ENCODE peak calls at places on chromosomes 11 and 22, in nine cellular contexts. One of them, this sample, is unnamed.

GRCh38 chr11:64152841-64153691 is 12.8 kb downstream of the MACROD1 start:
- DNase-seq in neural progenitor cell: peak
- DNase-seq in CD8-positive, alpha-beta T cell: peak
- DNase-seq in lung: peak
- DNase-seq in right lobe of liver: peak
- DNase-seq in colonic mucosa: peak
- DNase-seq in body of pancreas: peak
- DNase-seq in CD4-positive, CD25-positive, alpha-beta regulatory T cell: peak
- DNase-seq in PC-3: peak
- DNase-seq in this sample: peak

GRCh38 chr11:3203221-3204043 is 15.2 kb downstream of the MRGPRG start:
- DNase-seq in neural progenitor cell: peak
- DNase-seq in CD8-positive, alpha-beta T cell: no peak
- DNase-seq in lung: no peak
- DNase-seq in right lobe of liver: peak
- DNase-seq in CD4-positive, CD25-positive, alpha-beta regulatory T cell: no peak
- DNase-seq in colonic mucosa: no peak
- DNase-seq in body of pancreas: no peak
- DNase-seq in PC-3: peak
- DNase-seq in this sample: no peak

GRCh38 chr11:58573451-58574104 is 2.1 kb downstream of the LPXN start:
- DNase-seq in right lobe of liver: no peak
- DNase-seq in neural progenitor cell: no peak
- DNase-seq in CD4-positive, CD25-positive, alpha-beta regulatory T cell: peak
- DNase-seq in CD8-positive, alpha-beta T cell: peak
- DNase-seq in body of pancreas: no peak
- DNase-seq in PC-3: peak
- DNase-seq in colonic mucosa: peak
- DNase-seq in lung: no peak
- DNase-seq in this sample: peak

GRCh38 chr11:110838808-110839207 is 126.6 kb upstream of the ARHGAP20 start:
- DNase-seq in CD4-positive, CD25-positive, alpha-beta regulatory T cell: no peak
- DNase-seq in neural progenitor cell: no peak
- DNase-seq in lung: no peak
- DNase-seq in colonic mucosa: no peak
- DNase-seq in PC-3: no peak
- DNase-seq in body of pancreas: no peak
- DNase-seq in right lobe of liver: no peak
- DNase-seq in CD8-positive, alpha-beta T cell: no peak
- DNase-seq in this sample: no peak

GRCh38 chr11:72278911-72279310 is 34.9 kb upstream of the PHOX2A start:
- DNase-seq in CD4-positive, CD25-positive, alpha-beta regulatory T cell: no peak
- DNase-seq in neural progenitor cell: no peak
- DNase-seq in CD8-positive, alpha-beta T cell: no peak
- DNase-seq in right lobe of liver: no peak
- DNase-seq in colonic mucosa: no peak
- DNase-seq in body of pancreas: no peak
- DNase-seq in PC-3: peak
- DNase-seq in lung: no peak
- DNase-seq in this sample: no peak

GRCh38 chr11:90774727-90775572 is 552.1 kb upstream of the CHORDC1 start:
- DNase-seq in body of pancreas: no peak
- DNase-seq in CD4-positive, CD25-positive, alpha-beta regulatory T cell: no peak
- DNase-seq in lung: no peak
- DNase-seq in colonic mucosa: no peak
- DNase-seq in right lobe of liver: no peak
- DNase-seq in CD8-positive, alpha-beta T cell: no peak
- DNase-seq in neural progenitor cell: peak
- DNase-seq in PC-3: no peak
- DNase-seq in this sample: no peak

GRCh38 chr11:35177370-35177769 is 38.4 kb downstream of the CD44 start:
- DNase-seq in body of pancreas: no peak
- DNase-seq in CD4-positive, CD25-positive, alpha-beta regulatory T cell: peak
- DNase-seq in colonic mucosa: no peak
- DNase-seq in CD8-positive, alpha-beta T cell: peak
- DNase-seq in right lobe of liver: no peak
- DNase-seq in PC-3: no peak
- DNase-seq in lung: no peak
- DNase-seq in neural progenitor cell: no peak
- DNase-seq in this sample: no peak

GRCh38 chr11:47305734-47306483 is 36.0 kb downstream of the MADD start:
- DNase-seq in CD8-positive, alpha-beta T cell: no peak
- DNase-seq in CD4-positive, CD25-positive, alpha-beta regulatory T cell: no peak
- DNase-seq in body of pancreas: peak
- DNase-seq in neural progenitor cell: no peak
- DNase-seq in lung: no peak
- DNase-seq in right lobe of liver: no peak
- DNase-seq in PC-3: no peak
- DNase-seq in colonic mucosa: no peak
- DNase-seq in this sample: peak

GRCh38 chr22:41217553-41218157 is 12.5 kb downstream of the L3MBTL2 start:
- DNase-seq in right lobe of liver: no peak
- DNase-seq in neural progenitor cell: peak
- DNase-seq in body of pancreas: no peak
- DNase-seq in CD8-positive, alpha-beta T cell: no peak
- DNase-seq in PC-3: no peak
- DNase-seq in colonic mucosa: peak
- DNase-seq in CD4-positive, CD25-positive, alpha-beta regulatory T cell: peak
- DNase-seq in lung: peak
- DNase-seq in this sample: peak

GRCh38 chr11:133168016-133168415 is 364.3 kb downstream of the OPCML start:
- DNase-seq in neural progenitor cell: no peak
- DNase-seq in body of pancreas: no peak
- DNase-seq in PC-3: no peak
- DNase-seq in CD8-positive, alpha-beta T cell: no peak
- DNase-seq in colonic mucosa: no peak
- DNase-seq in right lobe of liver: no peak
- DNase-seq in lung: no peak
- DNase-seq in CD4-positive, CD25-positive, alpha-beta regulatory T cell: no peak
- DNase-seq in this sample: no peak

GRCh38 chr22:23938328-23939016 is 22.5 kb downstream of the GSTT2B start:
- DNase-seq in right lobe of liver: no peak
- DNase-seq in colonic mucosa: no peak
- DNase-seq in lung: no peak
- DNase-seq in CD4-positive, CD25-positive, alpha-beta regulatory T cell: no peak
- DNase-seq in CD8-positive, alpha-beta T cell: no peak
- DNase-seq in neural progenitor cell: peak
- DNase-seq in body of pancreas: no peak
- DNase-seq in PC-3: no peak
- DNase-seq in this sample: peak

GRCh38 chr11:127994736-127995135 is 592.6 kb downstream of the ETS1 start:
- DNase-seq in CD8-positive, alpha-beta T cell: no peak
- DNase-seq in PC-3: peak
- DNase-seq in neural progenitor cell: no peak
- DNase-seq in lung: no peak
- DNase-seq in body of pancreas: no peak
- DNase-seq in right lobe of liver: no peak
- DNase-seq in CD4-positive, CD25-positive, alpha-beta regulatory T cell: no peak
- DNase-seq in colonic mucosa: no peak
- DNase-seq in this sample: no peak

GRCh38 chr11:12418019-12418611 is 40.7 kb downstream of the PARVA start:
- DNase-seq in CD4-positive, CD25-positive, alpha-beta regulatory T cell: no peak
- DNase-seq in right lobe of liver: no peak
- DNase-seq in lung: no peak
- DNase-seq in colonic mucosa: no peak
- DNase-seq in CD8-positive, alpha-beta T cell: no peak
- DNase-seq in PC-3: no peak
- DNase-seq in body of pancreas: no peak
- DNase-seq in neural progenitor cell: no peak
- DNase-seq in this sample: no peak

GRCh38 chr22:47086596-47087248 is 324.3 kb downstream of the TBC1D22A start:
- DNase-seq in colonic mucosa: no peak
- DNase-seq in PC-3: no peak
- DNase-seq in CD8-positive, alpha-beta T cell: no peak
- DNase-seq in body of pancreas: no peak
- DNase-seq in lung: no peak
- DNase-seq in neural progenitor cell: no peak
- DNase-seq in CD4-positive, CD25-positive, alpha-beta regulatory T cell: no peak
- DNase-seq in right lobe of liver: no peak
- DNase-seq in this sample: no peak

GRCh38 chr11:107232451-107232850 is 214.2 kb upstream of the GUCY1A2 start:
- DNase-seq in colonic mucosa: no peak
- DNase-seq in PC-3: no peak
- DNase-seq in body of pancreas: no peak
- DNase-seq in lung: no peak
- DNase-seq in neural progenitor cell: no peak
- DNase-seq in CD8-positive, alpha-beta T cell: no peak
- DNase-seq in right lobe of liver: no peak
- DNase-seq in CD4-positive, CD25-positive, alpha-beta regulatory T cell: no peak
- DNase-seq in this sample: no peak

GRCh38 chr11:70826541-70826943 is 425.8 kb downstream of the SHANK2 start:
- DNase-seq in body of pancreas: peak
- DNase-seq in colonic mucosa: no peak
- DNase-seq in CD8-positive, alpha-beta T cell: no peak
- DNase-seq in right lobe of liver: no peak
- DNase-seq in neural progenitor cell: peak
- DNase-seq in CD4-positive, CD25-positive, alpha-beta regulatory T cell: no peak
- DNase-seq in PC-3: no peak
- DNase-seq in lung: no peak
- DNase-seq in this sample: peak

GRCh38 chr22:42747701-42748513 is 27.2 kb upstream of the A4GALT start:
- DNase-seq in CD4-positive, CD25-positive, alpha-beta regulatory T cell: no peak
- DNase-seq in lung: no peak
- DNase-seq in colonic mucosa: no peak
- DNase-seq in CD8-positive, alpha-beta T cell: no peak
- DNase-seq in PC-3: no peak
- DNase-seq in neural progenitor cell: peak
- DNase-seq in body of pancreas: no peak
- DNase-seq in right lobe of liver: no peak
- DNase-seq in this sample: no peak

GRCh38 chr11:104462346-104462745 is 298.4 kb upstream of the PDGFD start:
- DNase-seq in right lobe of liver: no peak
- DNase-seq in colonic mucosa: no peak
- DNase-seq in CD4-positive, CD25-positive, alpha-beta regulatory T cell: no peak
- DNase-seq in lung: no peak
- DNase-seq in CD8-positive, alpha-beta T cell: no peak
- DNase-seq in PC-3: peak
- DNase-seq in body of pancreas: no peak
- DNase-seq in neural progenitor cell: no peak
- DNase-seq in this sample: no peak

GRCh38 chr11:7278314-7278917 is 26.7 kb downstream of the SYT9 start:
- DNase-seq in body of pancreas: peak
- DNase-seq in CD4-positive, CD25-positive, alpha-beta regulatory T cell: no peak
- DNase-seq in right lobe of liver: no peak
- DNase-seq in lung: no peak
- DNase-seq in PC-3: peak
- DNase-seq in CD8-positive, alpha-beta T cell: no peak
- DNase-seq in neural progenitor cell: peak
- DNase-seq in colonic mucosa: no peak
- DNase-seq in this sample: no peak

GRCh38 chr11:10322830-10323792 is 18.2 kb downstream of the ADM start:
- DNase-seq in lung: no peak
- DNase-seq in body of pancreas: peak
- DNase-seq in neural progenitor cell: peak
- DNase-seq in colonic mucosa: peak
- DNase-seq in CD4-positive, CD25-positive, alpha-beta regulatory T cell: peak
- DNase-seq in CD8-positive, alpha-beta T cell: peak
- DNase-seq in PC-3: peak
- DNase-seq in right lobe of liver: peak
- DNase-seq in this sample: peak
- H3K27ac ChIP-seq in lung: peak
- H3K27ac ChIP-seq in body of pancreas: peak
- H3K27ac ChIP-seq in neural progenitor cell: no peak
- H3K27ac ChIP-seq in colonic mucosa: peak
- H3K27ac ChIP-seq in CD4-positive, CD25-positive, alpha-beta regulatory T cell: no peak
- H3K27ac ChIP-seq in CD8-positive, alpha-beta T cell: no peak
- H3K27ac ChIP-seq in PC-3: peak
- H3K27ac ChIP-seq in right lobe of liver: peak
- H3K27ac ChIP-seq in this sample: peak

GRCh38 chr22:44888491-44888941 is 121.3 kb downstream of the PHF21B start:
- DNase-seq in neural progenitor cell: no peak
- DNase-seq in body of pancreas: no peak
- DNase-seq in PC-3: no peak
- DNase-seq in colonic mucosa: no peak
- DNase-seq in CD4-positive, CD25-positive, alpha-beta regulatory T cell: no peak
- DNase-seq in right lobe of liver: peak
- DNase-seq in lung: no peak
- DNase-seq in CD8-positive, alpha-beta T cell: no peak
- DNase-seq in this sample: no peak
- H3K27ac ChIP-seq in neural progenitor cell: no peak
- H3K27ac ChIP-seq in body of pancreas: no peak
- H3K27ac ChIP-seq in PC-3: no peak
- H3K27ac ChIP-seq in colonic mucosa: no peak
- H3K27ac ChIP-seq in CD4-positive, CD25-positive, alpha-beta regulatory T cell: no peak
- H3K27ac ChIP-seq in right lobe of liver: no peak
- H3K27ac ChIP-seq in lung: no peak
- H3K27ac ChIP-seq in CD8-positive, alpha-beta T cell: no peak
- H3K27ac ChIP-seq in this sample: no peak

DNA sequence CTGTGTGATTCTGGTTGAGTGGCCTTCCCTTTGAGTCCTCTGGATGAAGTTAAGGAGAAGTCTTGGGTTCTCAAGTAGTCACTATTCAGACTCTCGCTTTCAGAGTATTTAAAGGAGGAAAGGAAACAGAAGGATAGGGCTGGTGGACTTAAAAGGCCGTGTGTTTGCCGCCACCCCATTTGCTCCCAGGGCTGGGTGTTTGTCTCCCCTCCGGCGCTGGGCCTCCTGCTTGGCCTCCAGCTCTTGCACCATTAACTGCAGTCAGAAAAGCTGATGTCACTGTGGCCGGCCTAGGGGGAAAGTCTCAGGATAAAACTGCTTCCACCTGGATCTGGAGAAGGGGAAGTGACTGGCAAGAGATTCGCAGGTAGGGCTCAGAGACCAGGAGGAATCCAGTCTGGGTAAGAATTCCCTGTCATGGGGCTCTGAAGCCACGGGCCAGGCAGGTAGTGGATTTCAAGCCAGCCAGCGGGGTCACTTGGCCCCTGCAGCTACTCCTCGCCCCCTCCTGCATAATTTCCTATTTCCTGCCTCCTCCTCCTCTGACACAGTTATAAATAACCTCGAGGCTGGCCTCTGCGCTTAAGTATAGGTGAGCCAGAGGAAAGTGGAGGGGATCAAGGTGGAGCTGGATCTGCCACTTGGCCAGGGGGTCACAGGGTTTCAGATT is 17.1 kb downstream of the TIMP3 start:
- DNase-seq in CD4-positive, CD25-positive, alpha-beta regulatory T cell: no peak
- DNase-seq in PC-3: no peak
- DNase-seq in CD8-positive, alpha-beta T cell: no peak
- DNase-seq in right lobe of liver: no peak
- DNase-seq in neural progenitor cell: no peak
- DNase-seq in lung: no peak
- DNase-seq in body of pancreas: no peak
- DNase-seq in colonic mucosa: no peak
- DNase-seq in this sample: no peak
- H3K27ac ChIP-seq in CD4-positive, CD25-positive, alpha-beta regulatory T cell: no peak
- H3K27ac ChIP-seq in PC-3: no peak
- H3K27ac ChIP-seq in CD8-positive, alpha-beta T cell: no peak
- H3K27ac ChIP-seq in right lobe of liver: no peak
- H3K27ac ChIP-seq in neural progenitor cell: no peak
- H3K27ac ChIP-seq in lung: peak
- H3K27ac ChIP-seq in body of pancreas: no peak
- H3K27ac ChIP-seq in colonic mucosa: no peak
- H3K27ac ChIP-seq in this sample: no peak

GRCh38 chr11:440065-441042 is 1.5 kb downstream of the ANO9 start:
- DNase-seq in CD8-positive, alpha-beta T cell: no peak
- DNase-seq in body of pancreas: no peak
- DNase-seq in neural progenitor cell: no peak
- DNase-seq in CD4-positive, CD25-positive, alpha-beta regulatory T cell: no peak
- DNase-seq in PC-3: no peak
- DNase-seq in right lobe of liver: peak
- DNase-seq in lung: no peak
- DNase-seq in colonic mucosa: peak
- DNase-seq in this sample: no peak
- H3K27ac ChIP-seq in CD8-positive, alpha-beta T cell: no peak
- H3K27ac ChIP-seq in body of pancreas: no peak
- H3K27ac ChIP-seq in neural progenitor cell: no peak
- H3K27ac ChIP-seq in CD4-positive, CD25-positive, alpha-beta regulatory T cell: no peak
- H3K27ac ChIP-seq in PC-3: no peak
- H3K27ac ChIP-seq in right lobe of liver: no peak
- H3K27ac ChIP-seq in lung: no peak
- H3K27ac ChIP-seq in colonic mucosa: no peak
- H3K27ac ChIP-seq in this sample: no peak

GRCh38 chr11:9176550-9176949 is 85.2 kb upstream of the SCUBE2 start:
- DNase-seq in CD8-positive, alpha-beta T cell: no peak
- DNase-seq in right lobe of liver: no peak
- DNase-seq in colonic mucosa: no peak
- DNase-seq in neural progenitor cell: no peak
- DNase-seq in body of pancreas: no peak
- DNase-seq in CD4-positive, CD25-positive, alpha-beta regulatory T cell: no peak
- DNase-seq in lung: no peak
- DNase-seq in PC-3: no peak
- DNase-seq in this sample: no peak
- H3K27ac ChIP-seq in CD8-positive, alpha-beta T cell: no peak
- H3K27ac ChIP-seq in right lobe of liver: no peak
- H3K27ac ChIP-seq in colonic mucosa: no peak
- H3K27ac ChIP-seq in neural progenitor cell: peak
- H3K27ac ChIP-seq in body of pancreas: no peak
- H3K27ac ChIP-seq in CD4-positive, CD25-positive, alpha-beta regulatory T cell: no peak
- H3K27ac ChIP-seq in lung: no peak
- H3K27ac ChIP-seq in PC-3: no peak
- H3K27ac ChIP-seq in this sample: no peak